ENCODE peak calls at places on chromosomes 4 and X, in ten cellular contexts. One of them, this sample, is unnamed. For H3K4me1, the result is how much of the 10 kb centered on the place peaks cover.

GRCh38 chr4:4541040-4541631 is 712 bp downstream of the STX18 start:
- DNase-seq in suprapubic skin: no peak
- DNase-seq in OCI-LY7: peak
- DNase-seq in SK-N-SH: no peak
- DNase-seq in HCT116: no peak
- DNase-seq in transverse colon: peak
- DNase-seq in left ventricle myocardium inferior: no peak
- DNase-seq in A549: peak
- DNase-seq in thoracic aorta: no peak
- DNase-seq in tibial nerve: no peak
- DNase-seq in this sample: no peak

GRCh38 chr4:88535090-88535755 is 11.6 kb upstream of the PYURF start:
- DNase-seq in HCT116: no peak
- DNase-seq in tibial nerve: no peak
- DNase-seq in A549: no peak
- DNase-seq in suprapubic skin: no peak
- DNase-seq in SK-N-SH: no peak
- DNase-seq in left ventricle myocardium inferior: no peak
- DNase-seq in OCI-LY7: no peak
- DNase-seq in transverse colon: no peak
- DNase-seq in thoracic aorta: no peak
- DNase-seq in this sample: no peak

GRCh38 chr4:77176606-77177005 is 19.6 kb downstream of the CCNG2 start:
- DNase-seq in left ventricle myocardium inferior: no peak
- DNase-seq in transverse colon: no peak
- DNase-seq in SK-N-SH: no peak
- DNase-seq in A549: no peak
- DNase-seq in tibial nerve: no peak
- DNase-seq in OCI-LY7: no peak
- DNase-seq in thoracic aorta: no peak
- DNase-seq in HCT116: no peak
- DNase-seq in suprapubic skin: no peak
- DNase-seq in this sample: no peak

GRCh38 chr4:8737075-8737474 is 134.6 kb downstream of the HMX1 start:
- DNase-seq in A549: no peak
- DNase-seq in SK-N-SH: no peak
- DNase-seq in tibial nerve: no peak
- DNase-seq in thoracic aorta: no peak
- DNase-seq in suprapubic skin: no peak
- DNase-seq in left ventricle myocardium inferior: no peak
- DNase-seq in HCT116: no peak
- DNase-seq in transverse colon: no peak
- DNase-seq in OCI-LY7: no peak
- DNase-seq in this sample: no peak

GRCh38 chr4:153244969-153245368 is 40.7 kb downstream of the TRIM2 start:
- DNase-seq in tibial nerve: no peak
- DNase-seq in HCT116: no peak
- DNase-seq in SK-N-SH: no peak
- DNase-seq in transverse colon: no peak
- DNase-seq in A549: no peak
- DNase-seq in suprapubic skin: no peak
- DNase-seq in OCI-LY7: no peak
- DNase-seq in left ventricle myocardium inferior: no peak
- DNase-seq in thoracic aorta: no peak
- DNase-seq in this sample: no peak

GRCh38 chrX:41750720-41751119 is 26.7 kb downstream of the GPR82 start:
- DNase-seq in HCT116: no peak
- DNase-seq in left ventricle myocardium inferior: no peak
- DNase-seq in transverse colon: no peak
- DNase-seq in suprapubic skin: no peak
- DNase-seq in OCI-LY7: no peak
- DNase-seq in thoracic aorta: no peak
- DNase-seq in SK-N-SH: no peak
- DNase-seq in tibial nerve: no peak
- DNase-seq in A549: no peak
- DNase-seq in this sample: no peak

GRCh38 chrX:110012818-110013484 is 10.0 kb downstream of the TMEM164 start:
- DNase-seq in SK-N-SH: no peak
- DNase-seq in left ventricle myocardium inferior: no peak
- DNase-seq in transverse colon: no peak
- DNase-seq in thoracic aorta: no peak
- DNase-seq in suprapubic skin: no peak
- DNase-seq in OCI-LY7: no peak
- DNase-seq in A549: no peak
- DNase-seq in tibial nerve: no peak
- DNase-seq in HCT116: no peak
- DNase-seq in this sample: no peak

GRCh38 chr4:108492816-108493595 is 127.4 kb upstream of the RPL34 start:
- DNase-seq in thoracic aorta: no peak
- DNase-seq in tibial nerve: no peak
- DNase-seq in transverse colon: peak
- DNase-seq in OCI-LY7: peak
- DNase-seq in A549: peak
- DNase-seq in left ventricle myocardium inferior: no peak
- DNase-seq in SK-N-SH: peak
- DNase-seq in HCT116: peak
- DNase-seq in suprapubic skin: no peak
- DNase-seq in this sample: no peak

GRCh38 chrX:134929813-134930212 is 61.0 kb upstream of the SMIM10 start:
- DNase-seq in suprapubic skin: no peak
- DNase-seq in A549: no peak
- DNase-seq in transverse colon: no peak
- DNase-seq in thoracic aorta: no peak
- DNase-seq in HCT116: no peak
- DNase-seq in left ventricle myocardium inferior: no peak
- DNase-seq in tibial nerve: no peak
- DNase-seq in OCI-LY7: no peak
- DNase-seq in SK-N-SH: no peak
- DNase-seq in this sample: no peak

GRCh38 chr4:30865676-30866075 is 145.5 kb downstream of the PCDH7 start:
- DNase-seq in SK-N-SH: no peak
- DNase-seq in transverse colon: no peak
- DNase-seq in OCI-LY7: no peak
- DNase-seq in suprapubic skin: no peak
- DNase-seq in A549: no peak
- DNase-seq in left ventricle myocardium inferior: no peak
- DNase-seq in tibial nerve: no peak
- DNase-seq in thoracic aorta: no peak
- DNase-seq in HCT116: no peak
- DNase-seq in this sample: no peak

GRCh38 chr4:165355900-165356300 is 22.9 kb upstream of the CPE start:
- DNase-seq in tibial nerve: no peak
- DNase-seq in left ventricle myocardium inferior: no peak
- DNase-seq in SK-N-SH: peak
- DNase-seq in OCI-LY7: peak
- DNase-seq in suprapubic skin: no peak
- DNase-seq in A549: peak
- DNase-seq in HCT116: peak
- DNase-seq in transverse colon: no peak
- DNase-seq in thoracic aorta: no peak
- DNase-seq in this sample: no peak

GRCh38 chr4:165347647-165348569 is 20.4 kb downstream of the MSMO1 start:
- DNase-seq in thoracic aorta: no peak
- DNase-seq in HCT116: no peak
- DNase-seq in OCI-LY7: no peak
- DNase-seq in tibial nerve: no peak
- DNase-seq in transverse colon: no peak
- DNase-seq in A549: no peak
- DNase-seq in SK-N-SH: no peak
- DNase-seq in left ventricle myocardium inferior: no peak
- DNase-seq in suprapubic skin: no peak
- DNase-seq in this sample: no peak

GRCh38 chr4:165345663-165346417 is 18.4 kb downstream of the MSMO1 start:
- DNase-seq in left ventricle myocardium inferior: no peak
- DNase-seq in OCI-LY7: no peak
- DNase-seq in suprapubic skin: no peak
- DNase-seq in A549: no peak
- DNase-seq in thoracic aorta: no peak
- DNase-seq in tibial nerve: no peak
- DNase-seq in HCT116: no peak
- DNase-seq in SK-N-SH: no peak
- DNase-seq in transverse colon: no peak
- DNase-seq in this sample: no peak

GRCh38 chr4:165351359-165352130 is 24.1 kb downstream of the MSMO1 start:
- DNase-seq in transverse colon: no peak
- DNase-seq in OCI-LY7: no peak
- DNase-seq in tibial nerve: no peak
- DNase-seq in SK-N-SH: no peak
- DNase-seq in left ventricle myocardium inferior: no peak
- DNase-seq in suprapubic skin: no peak
- DNase-seq in HCT116: no peak
- DNase-seq in thoracic aorta: no peak
- DNase-seq in A549: no peak
- DNase-seq in this sample: no peak
- TF ChIP-seq CTCF in transverse colon: no peak
- TF ChIP-seq CTCF in OCI-LY7: peak
- TF ChIP-seq CTCF in tibial nerve: no peak
- TF ChIP-seq CTCF in SK-N-SH: no peak
- TF ChIP-seq CTCF in left ventricle myocardium inferior: no peak
- TF ChIP-seq CTCF in suprapubic skin: no peak
- TF ChIP-seq CTCF in HCT116: no peak
- TF ChIP-seq CTCF in thoracic aorta: no peak
- TF ChIP-seq CTCF in A549: no peak
- TF ChIP-seq CTCF in this sample: no peak

DNA sequence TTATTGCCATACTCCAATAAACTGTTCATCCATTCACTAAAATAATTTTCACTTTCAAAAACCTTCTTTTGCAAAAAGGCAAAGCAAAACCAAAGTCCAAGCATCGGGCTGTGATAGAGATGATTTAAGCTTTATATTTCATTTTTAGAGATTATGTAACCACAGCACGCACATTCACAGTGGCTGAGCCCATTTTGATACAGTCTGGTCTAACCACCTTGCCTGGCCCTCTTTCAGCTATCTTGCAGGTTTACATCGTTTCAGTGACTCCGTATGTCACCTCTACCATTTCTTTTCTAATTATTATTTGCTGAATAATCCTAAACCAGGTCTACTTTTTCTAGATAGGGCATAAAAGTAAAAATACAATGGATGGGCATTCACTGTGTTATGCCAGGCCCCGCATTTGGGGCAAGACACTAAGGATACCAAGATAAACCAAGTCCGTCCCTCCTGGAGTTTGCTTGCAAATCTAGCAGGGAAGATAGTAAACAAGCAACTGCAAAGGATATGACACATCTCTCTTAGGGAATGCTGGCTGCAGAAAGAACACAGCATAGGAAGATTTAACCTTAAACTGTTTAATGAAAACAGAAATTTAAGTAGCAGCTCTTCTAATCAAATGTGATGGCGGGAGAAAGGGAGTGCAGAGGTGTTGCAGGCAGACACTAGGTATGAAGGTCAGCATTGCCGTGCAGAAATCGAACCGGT is 1.7 kb downstream of the CASP3 start:
- DNase-seq in left ventricle myocardium inferior: no peak
- DNase-seq in suprapubic skin: no peak
- DNase-seq in tibial nerve: no peak
- DNase-seq in A549: no peak
- DNase-seq in OCI-LY7: no peak
- DNase-seq in transverse colon: no peak
- DNase-seq in thoracic aorta: no peak
- DNase-seq in SK-N-SH: no peak
- DNase-seq in HCT116: no peak
- DNase-seq in this sample: no peak
- H3K4me1 ChIP-seq in left ventricle myocardium inferior: half or more
- H3K4me1 ChIP-seq in suprapubic skin: under half
- H3K4me1 ChIP-seq in tibial nerve: under half
- H3K4me1 ChIP-seq in A549: under half
- H3K4me1 ChIP-seq in OCI-LY7: under half
- H3K4me1 ChIP-seq in transverse colon: under half
- H3K4me1 ChIP-seq in thoracic aorta: half or more
- H3K4me1 ChIP-seq in SK-N-SH: under half
- H3K4me1 ChIP-seq in HCT116: under half
- H3K4me1 ChIP-seq in this sample: half or more

DNA sequence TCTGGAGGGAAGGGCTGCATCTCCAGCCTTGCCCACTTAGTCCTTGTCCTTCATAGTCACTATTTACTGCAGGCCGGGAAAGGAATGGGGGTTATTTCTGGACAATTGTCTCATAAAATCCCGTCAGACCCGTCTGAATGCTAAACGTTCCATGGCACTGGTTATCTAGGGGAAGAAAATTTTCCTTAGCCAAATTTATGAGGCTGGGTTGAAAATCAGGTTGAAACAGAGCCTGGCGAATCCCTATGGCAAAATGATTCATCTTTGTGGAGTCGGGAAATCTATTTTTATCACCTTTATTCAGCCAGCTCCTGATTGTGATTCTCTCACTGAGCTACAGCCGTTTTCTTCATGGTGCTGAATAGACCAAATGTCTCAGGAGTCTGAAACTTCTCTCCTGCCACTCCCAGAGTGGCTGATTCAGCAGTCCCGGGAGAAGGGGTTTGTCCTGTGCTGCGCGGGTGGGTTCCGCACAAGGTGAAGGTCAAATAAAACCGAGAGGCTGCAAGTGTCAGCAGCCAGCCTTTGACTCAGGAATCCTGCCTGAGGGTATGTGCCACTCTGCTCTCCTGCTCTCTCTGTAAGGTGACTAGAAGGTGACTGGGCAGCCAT is 1.0 kb downstream of the LIMCH1 start:
- DNase-seq in A549: no peak
- DNase-seq in left ventricle myocardium inferior: peak
- DNase-seq in SK-N-SH: no peak
- DNase-seq in transverse colon: no peak
- DNase-seq in thoracic aorta: no peak
- DNase-seq in OCI-LY7: no peak
- DNase-seq in suprapubic skin: no peak
- DNase-seq in tibial nerve: no peak
- DNase-seq in HCT116: no peak
- DNase-seq in this sample: no peak
- H3K4me3 ChIP-seq in A549: peak
- H3K4me3 ChIP-seq in left ventricle myocardium inferior: peak
- H3K4me3 ChIP-seq in SK-N-SH: no peak
- H3K4me3 ChIP-seq in transverse colon: no peak
- H3K4me3 ChIP-seq in thoracic aorta: peak
- H3K4me3 ChIP-seq in OCI-LY7: no peak
- H3K4me3 ChIP-seq in suprapubic skin: no peak
- H3K4me3 ChIP-seq in tibial nerve: no peak
- H3K4me3 ChIP-seq in HCT116: no peak
- H3K4me3 ChIP-seq in this sample: peak

DNA sequence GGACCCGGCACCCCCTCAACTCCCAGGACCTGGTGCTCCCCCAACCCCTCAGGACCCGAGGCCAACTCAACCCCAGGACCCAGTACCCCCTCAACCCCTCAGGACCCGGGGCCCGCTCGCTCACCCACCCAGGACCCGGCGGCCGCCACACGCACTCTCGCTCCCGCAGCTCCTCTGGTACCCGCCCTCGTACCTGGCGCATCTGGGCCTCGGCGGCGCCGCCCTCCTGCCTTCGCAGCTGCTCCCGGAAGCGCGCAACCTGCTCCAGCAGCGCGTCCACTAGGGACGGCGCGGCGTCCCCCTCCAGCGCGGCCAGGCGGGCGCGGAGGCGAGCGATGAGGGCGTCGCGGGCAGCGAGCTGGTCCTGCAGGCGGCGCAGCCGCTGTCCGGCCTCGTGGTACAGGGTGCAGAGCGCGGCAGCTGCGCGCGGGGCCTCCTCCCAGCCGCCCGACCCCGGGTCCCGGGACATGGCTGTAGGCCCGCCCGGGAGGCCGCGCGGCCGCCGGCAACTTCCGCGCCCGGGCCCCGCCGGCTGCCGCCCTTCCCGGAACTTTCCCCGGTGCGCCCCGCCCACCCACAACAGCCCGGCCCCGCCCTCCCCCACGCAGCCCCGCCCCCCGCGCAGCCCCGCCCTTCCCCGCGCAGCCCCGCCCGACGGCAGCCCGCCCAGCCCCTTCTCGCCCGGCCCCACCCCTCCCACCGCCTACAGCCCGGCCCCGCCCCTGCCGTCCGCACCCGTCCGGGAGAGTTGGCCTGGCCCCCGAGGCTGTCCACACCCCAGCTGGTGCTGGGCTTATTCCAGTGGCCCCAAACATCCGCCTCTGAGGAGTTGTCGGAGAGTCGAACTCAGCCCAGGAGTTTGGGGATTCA is at the start of gene TNIP2:
- DNase-seq in tibial nerve: peak
- DNase-seq in HCT116: no peak
- DNase-seq in thoracic aorta: peak
- DNase-seq in transverse colon: peak
- DNase-seq in suprapubic skin: peak
- DNase-seq in OCI-LY7: peak
- DNase-seq in SK-N-SH: peak
- DNase-seq in A549: peak
- DNase-seq in left ventricle myocardium inferior: peak
- DNase-seq in this sample: peak
- TF ChIP-seq CTCF in tibial nerve: peak
- TF ChIP-seq CTCF in HCT116: no peak
- TF ChIP-seq CTCF in thoracic aorta: no peak
- TF ChIP-seq CTCF in transverse colon: peak
- TF ChIP-seq CTCF in suprapubic skin: no peak
- TF ChIP-seq CTCF in OCI-LY7: no peak
- TF ChIP-seq CTCF in SK-N-SH: peak
- TF ChIP-seq CTCF in A549: no peak
- TF ChIP-seq CTCF in left ventricle myocardium inferior: peak
- TF ChIP-seq CTCF in this sample: no peak